ENCODE peak calls at places on chromosomes 3 and 15, in six cellular contexts. S is cardiac fibroblast, U is colonic mucosa, H is retinal pigment epithelial cell, R is lower lobe of right lung, Y is AG10803. A is an unnamed sample.

GRCh38 chr3:140505876-140506275 is 172.0 kb upstream of the TRIM42 start:
- DNase-seq in S (no peak), R (no peak), Y (no peak), H (no peak), U (no peak), A (no peak)

GRCh38 chr3:146739203-146739671 is 134.1 kb upstream of the PLSCR5 start:
- DNase-seq in Y (no peak), H (no peak), S (no peak), U (no peak), R (no peak), A (no peak)

GRCh38 chr3:158456114-158456513 is 114.9 kb upstream of the MLF1 start:
- DNase-seq in H (no peak), U (no peak), S (no peak), R (no peak), Y (no peak), A (peak; percentile 69)

GRCh38 chr3:136277634-136278033 is 27.5 kb downstream of the PCCB start:
- DNase-seq in Y (no peak), H (no peak), U (no peak), R (no peak), S (no peak), A (no peak)

GRCh38 chr3:129595544-129596193 is 10.8 kb downstream of the PLXND1 start:
- DNase-seq in R (no peak), U (no peak), H (no peak), S (no peak), Y (peak; percentile 49), A (peak; percentile 47)

GRCh38 chr3:162984752-162985151 is 1488.1 kb downstream of the OTOL1 start:
- DNase-seq in R (no peak), H (no peak), U (no peak), Y (no peak), S (peak; percentile 8), A (peak; percentile 21)

GRCh38 chr3:66253790-66254620 is 33.2 kb downstream of the SLC25A26 start:
- DNase-seq in R (no peak), Y (peak; percentile 44), H (no peak), U (no peak), S (peak; percentile 67), A (peak; percentile 59)

GRCh38 chr3:30124435-30125390 is 481.7 kb upstream of the TGFBR2 start:
- DNase-seq in H (peak; percentile 94), S (peak; percentile 57), U (no peak), Y (peak; percentile 38), R (peak; percentile 48), A (peak; percentile 31)

GRCh38 chr3:177294221-177294620 is 96.9 kb upstream of the TBL1XR1 start:
- DNase-seq in R (no peak), H (peak; percentile 83), Y (peak; percentile 57), U (no peak), S (peak; percentile 82), A (no peak)

GRCh38 chr3:159856496-159857098 is 132.0 kb upstream of the IL12A start:
- DNase-seq in H (no peak), S (no peak), U (no peak), R (no peak), Y (no peak), A (no peak)

GRCh38 chr15:54580643-54581042 is 602.4 kb downstream of the UNC13C start:
- DNase-seq in H (no peak), Y (no peak), S (no peak), R (no peak), U (no peak), A (no peak)

GRCh38 chr3:124731760-124732159 is 1.5 kb downstream of the UMPS start:
- DNase-seq in H (no peak), U (no peak), R (no peak), S (no peak), Y (no peak), A (no peak)

GRCh38 chr3:38122712-38123290 is 14.1 kb downstream of the ACAA1 start:
- DNase-seq in U (no peak), R (no peak), S (no peak), Y (no peak), H (no peak), A (no peak)

GRCh38 chr3:111747490-111747889 is 111.6 kb upstream of the PHLDB2 start:
- DNase-seq in H (no peak), S (peak; percentile 34), Y (no peak), U (no peak), R (no peak), A (peak; percentile 48)

GRCh38 chr3:47016934-47017435 is 37.5 kb downstream of the NBEAL2 start:
- DNase-seq in H (peak; percentile 31), S (peak; percentile 67), Y (peak; percentile 76), U (no peak), R (no peak), A (peak; percentile 80)

GRCh38 chr15:83612226-83612625 is 41.7 kb upstream of the ADAMTSL3 start:
- DNase-seq in R (no peak), H (no peak), Y (no peak), S (no peak), U (no peak), A (no peak)

GRCh38 chr15:39874890-39875549 is 45.0 kb downstream of the GPR176 start:
- DNase-seq in S (peak; percentile 67), R (no peak), Y (peak; percentile 37), H (no peak), U (peak; percentile 43), A (peak; percentile 58)

GRCh38 chr3:94862703-94863102 is 799.8 kb downstream of the NSUN3 start:
- DNase-seq in H (no peak), U (no peak), Y (peak; percentile 0), S (peak; percentile 13), R (no peak), A (peak; percentile 28)
- TF ChIP-seq CTCF in H (peak; percentile 74), U (peak; percentile 48), Y (peak; percentile 40), S (peak; percentile 74), R (peak; percentile 47), A (peak; percentile 67)

DNA sequence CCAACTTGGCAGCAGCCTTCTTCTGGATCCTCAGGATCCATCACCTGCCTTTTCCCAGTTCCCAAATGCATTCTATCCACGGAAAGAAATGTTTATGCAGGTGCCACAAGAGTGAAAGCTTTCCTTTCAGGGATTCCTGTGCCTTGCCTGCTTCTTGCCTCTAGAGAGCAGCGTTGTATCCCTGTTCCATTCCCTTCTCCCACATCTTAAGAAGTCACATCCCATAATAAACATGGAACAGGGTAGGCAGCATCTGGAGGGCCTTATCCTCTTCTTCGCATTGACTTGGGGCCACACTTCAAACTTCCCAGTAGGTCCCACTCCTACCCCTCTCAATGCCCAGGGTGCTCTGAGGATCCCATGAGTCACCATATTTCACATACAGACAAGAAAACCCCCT is 72.7 kb upstream of the DCLK3 start:
- DNase-seq in U (no peak), H (no peak), R (no peak), S (no peak), Y (no peak), A (no peak)
- TF ChIP-seq CTCF in U (no peak), H (peak; percentile 29), R (no peak), S (peak; percentile 11), Y (no peak), A (peak; percentile 19)

GRCh38 chr3:115232167-115232566 is 85.1 kb upstream of the ZBTB20 start:
- DNase-seq in Y (no peak), U (no peak), S (no peak), H (no peak), R (no peak), A (no peak)
- TF ChIP-seq CTCF in Y (no peak), U (no peak), S (no peak), H (no peak), R (no peak), A (no peak)

DNA sequence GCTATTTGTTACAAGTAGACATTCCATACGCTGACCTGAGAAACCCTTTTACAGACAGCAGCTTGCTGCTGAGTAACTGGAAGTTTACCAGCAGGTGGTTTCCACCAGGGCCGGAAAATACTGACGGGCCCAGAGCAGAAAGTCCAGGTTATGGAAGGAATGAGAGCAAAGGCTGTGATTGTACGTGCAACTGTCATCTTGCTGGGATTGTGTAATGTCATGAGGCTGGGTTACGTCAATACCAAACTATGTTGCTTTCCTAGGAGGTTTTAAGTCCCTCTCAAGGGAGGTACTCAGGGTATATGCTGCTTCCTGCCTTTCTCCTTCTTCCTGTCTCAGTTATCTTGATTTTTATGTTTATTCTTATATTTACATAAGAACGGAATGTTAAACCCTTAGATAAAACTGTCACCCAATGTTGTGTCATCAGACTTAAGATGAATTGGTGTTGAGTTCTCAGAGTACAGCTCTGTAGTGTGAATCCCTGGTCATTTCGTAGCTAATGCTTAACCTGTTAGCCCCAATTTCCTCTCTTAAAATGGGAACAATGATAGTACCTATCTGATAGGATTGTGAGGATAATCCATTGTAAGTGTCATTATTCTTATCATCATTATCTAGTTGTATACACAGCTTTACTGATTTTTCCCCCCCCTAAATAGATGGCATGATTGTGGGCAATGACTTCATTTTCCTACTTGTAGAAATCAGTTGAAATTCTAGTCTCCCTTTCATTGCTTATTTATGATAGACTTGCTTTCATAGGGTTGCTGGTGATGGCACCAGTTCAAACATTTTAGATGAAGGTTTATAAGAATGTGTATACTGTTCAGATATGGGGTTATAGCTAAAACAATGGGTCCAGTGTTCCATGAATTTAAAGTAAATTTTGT is 101.4 kb downstream of the FNDC3B start:
- DNase-seq in Y (peak; percentile 93), R (no peak), H (peak; percentile 98), U (peak; percentile 75), S (peak; percentile 96), A (peak; percentile 99)
- TF ChIP-seq CTCF in Y (no peak), R (no peak), H (peak; percentile 24), U (no peak), S (no peak), A (no peak)

GRCh38 chr15:34358948-34359347 is 8.0 kb downstream of the LPCAT4 start:
- DNase-seq in S (no peak), H (no peak), R (no peak), U (no peak), Y (no peak), A (no peak)

GRCh38 chr15:34361278-34361677 is 5.7 kb downstream of the LPCAT4 start:
- DNase-seq in U (no peak), H (no peak), Y (no peak), R (no peak), S (no peak), A (no peak)

GRCh38 chr15:34359416-34359815 is 7.6 kb downstream of the LPCAT4 start:
- DNase-seq in R (no peak), H (no peak), Y (no peak), S (no peak), U (peak; percentile 57), A (no peak)

GRCh38 chr15:34362047-34362773 is 4.8 kb downstream of the LPCAT4 start:
- DNase-seq in S (no peak), R (no peak), U (peak; percentile 92), H (no peak), Y (no peak), A (no peak)

GRCh38 chr15:34360298-34360697 is 6.7 kb downstream of the LPCAT4 start:
- DNase-seq in H (no peak), R (no peak), Y (no peak), U (no peak), S (no peak), A (no peak)
- TF ChIP-seq CTCF in H (no peak), R (no peak), Y (no peak), U (no peak), S (no peak), A (no peak)

GRCh38 chr15:51315726-51316125 is 22.7 kb downstream of the CYP19A1 start:
- DNase-seq in U (no peak), H (no peak), Y (no peak), R (no peak), S (no peak), A (no peak)
- TF ChIP-seq CTCF in U (no peak), H (no peak), Y (no peak), R (no peak), S (no peak), A (no peak)

A was measured in fibroblast of villous mesenchyme.